ENCODE peak calls at places on chromosomes 3 and 15, in eight cellular contexts. Q is anterior cingulate cortex; N is dorsolateral prefrontal cortex; V is stimulated activated CD8-positive, alpha-beta memory T cell treated with anti-CD3 and anti-CD28 coated beads, Interleukin-4, amount 100 ng/mL, for 24 hours; J is HTR-8/SVneo; T is thoracic aorta; W is foreskin fibroblast; L is RWPE2. S is an unnamed sample.

GRCh38 chr3:15161113-15161512 is 44.9 kb upstream of the CAPN7 start:
- DNase-seq in V (no peak), T (no peak), W (no peak), N (no peak), J (no peak), Q (no peak), L (no peak), S (no peak)

GRCh38 chr3:196624907-196625306 is 14.6 kb upstream of the NRROS start:
- DNase-seq in V (no peak), N (no peak), W (no peak), J (no peak), L (no peak), T (no peak), Q (no peak), S (no peak)

GRCh38 chr3:48562367-48563095 is 1.1 kb downstream of the UCN2 start:
- DNase-seq in V (no peak), Q (no peak), N (no peak), J (no peak), T (no peak), W (no peak), L (no peak), S (no peak)

GRCh38 chr3:129087138-129087702 is 26.6 kb downstream of the GP9 start:
- DNase-seq in W (peak), T (peak), J (no peak), V (no peak), Q (no peak), L (no peak), N (no peak), S (no peak)

GRCh38 chr15:68617001-68617400 is 38.2 kb downstream of the CORO2B start:
- DNase-seq in Q (no peak), L (no peak), V (no peak), N (no peak), T (no peak), J (no peak), W (no peak), S (no peak)

GRCh38 chr3:58272891-58273290 is 33.2 kb upstream of the RPP14 start:
- DNase-seq in Q (no peak), L (no peak), V (no peak), N (no peak), W (peak), J (no peak), T (no peak), S (no peak)

GRCh38 chr15:64351265-64351664 is 4.7 kb downstream of the CSNK1G1 start:
- DNase-seq in Q (no peak), T (no peak), V (no peak), W (no peak), N (no peak), J (no peak), L (no peak), S (no peak)

GRCh38 chr3:126057936-126058335 is 26.0 kb downstream of the SLC41A3 start:
- DNase-seq in L (no peak), V (no peak), W (no peak), Q (no peak), J (no peak), N (no peak), T (no peak), S (peak)

GRCh38 chr3:12194669-12195161 is 36.0 kb upstream of the TIMP4 start:
- DNase-seq in T (no peak), L (no peak), V (peak), W (no peak), J (no peak), N (no peak), Q (no peak), S (no peak)

GRCh38 chr3:73520931-73521461 is 103.7 kb downstream of the PDZRN3 start:
- DNase-seq in T (no peak), V (no peak), J (no peak), W (peak), N (peak), Q (peak), L (no peak), S (no peak)

GRCh38 chr3:142009029-142009428 is 132.6 kb downstream of the ATP1B3 start:
- DNase-seq in V (no peak), L (no peak), W (no peak), T (no peak), Q (no peak), J (no peak), N (no peak), S (no peak)

GRCh38 chr3:68819361-68819760 is 113.0 kb downstream of the TAFA4 start:
- DNase-seq in Q (no peak), L (no peak), N (no peak), V (no peak), T (no peak), W (no peak), J (no peak), S (no peak)

GRCh38 chr3:191563722-191564121 is 102.8 kb downstream of the PYDC2 start:
- DNase-seq in J (no peak), V (no peak), W (no peak), Q (no peak), L (no peak), T (no peak), N (no peak), S (no peak)

GRCh38 chr3:170804095-170804494 is 65.9 kb downstream of the RPL22L1 start:
- DNase-seq in T (no peak), L (no peak), V (no peak), J (no peak), W (no peak), N (no peak), Q (no peak), S (peak)

GRCh38 chr15:78697449-78697848 is 56.4 kb upstream of the CHRNB4 start:
- DNase-seq in Q (no peak), T (no peak), L (no peak), V (no peak), N (no peak), W (no peak), J (no peak), S (no peak)

S was measured in SJSA1.